ENCODE peak calls at places on chromosomes 4 and X, in eight cellular contexts. Y is Kasumi-1; I is Karpas-422; N is activated T-cell treated with anti-CD3 and anti-CD28 coated beads, Interleukin-2, amount 50 U/mL, for 4 hours; S is activated CD8-positive, alpha-beta memory T cell treated with anti-CD3 and anti-CD28 coated beads for 48 hours; J is NCI-H69; D is fibroblast of the aortic adventitia; C is immature natural killer cell. G is an unnamed sample.

GRCh38 chr4:156692016-156692415 is 279.6 kb downstream of the PDGFC start:
- DNase-seq in N (no peak), C (no peak), D (no peak), Y (no peak), J (no peak), S (no peak), I (no peak), G (no peak)

GRCh38 chrX:109856974-109857373 is 123.9 kb upstream of the ACSL4 start:
- DNase-seq in J (peak; percentile 18), D (peak; percentile 62), N (no peak), S (no peak), C (peak; percentile 36), I (peak; percentile 77), Y (peak; percentile 41), G (peak; percentile 24)

GRCh38 chr4:158068063-158068462 is 104.8 kb downstream of the GASK1B start:
- DNase-seq in Y (no peak), C (no peak), D (peak; percentile 60), J (no peak), I (no peak), N (no peak), S (no peak), G (no peak)

GRCh38 chr4:31125061-31125460 is 404.9 kb downstream of the PCDH7 start:
- DNase-seq in S (no peak), C (no peak), Y (no peak), D (no peak), I (no peak), J (no peak), N (no peak), G (no peak)

GRCh38 chr4:85724801-85725548 is 250.0 kb downstream of the ARHGAP24 start:
- DNase-seq in Y (no peak), J (no peak), I (peak; percentile 43), C (no peak), N (no peak), S (no peak), D (peak; percentile 57), G (no peak)

GRCh38 chr4:76277667-76278066 is 26.1 kb downstream of the FAM47E start:
- DNase-seq in I (no peak), N (no peak), D (peak; percentile 4), J (no peak), S (no peak), Y (no peak), C (no peak), G (no peak)

GRCh38 chr4:1348014-1348513 is 1.1 kb downstream of the UVSSA start:
- DNase-seq in Y (no peak), D (no peak), I (no peak), J (no peak), S (no peak), C (no peak), N (no peak), G (no peak)

GRCh38 chr4:107885865-107886264 is 45.5 kb upstream of the CYP2U1 start:
- DNase-seq in C (no peak), N (no peak), S (no peak), I (no peak), D (no peak), J (no peak), Y (no peak), G (no peak)

GRCh38 chrX:27728291-27728690 is 79.5 kb upstream of the MAGEB10 start:
- DNase-seq in N (no peak), I (no peak), D (peak; percentile 65), J (no peak), C (no peak), S (no peak), Y (no peak), G (no peak)

GRCh38 chrX:155094468-155095061 is 23.3 kb downstream of the BRCC3 start:
- DNase-seq in I (peak; percentile 70), J (peak; percentile 51), S (no peak), N (no peak), D (peak; percentile 41), Y (peak; percentile 20), C (peak; percentile 31), G (peak; percentile 24)

GRCh38 chr4:121822796-121823504 is 733 bp downstream of the CCNA2 start:
- DNase-seq in D (peak; percentile 11), C (peak; percentile 5), Y (peak; percentile 82), S (no peak), I (peak; percentile 87), N (no peak), J (peak; percentile 77), G (no peak)